ENCODE peak calls at places on chromosome 21, in nine cellular contexts. H is hippocampal formation, G is BJ, A is body of pancreas, Z is AG20443, B is NCI-H146, N is germinal center, Q is NCI-H748 treated with DMSO at 0.1 percent for 48 hours, V is right cardiac atrium. X is an unnamed sample.

GRCh38 chr21:21262048-21262447 is 263.8 kb downstream of the NCAM2 start:
- DNase-seq in H (no peak), G (no peak), A (no peak), Z (no peak), B (no peak), N (no peak), Q (no peak), V (no peak), X (no peak)

GRCh38 chr21:42753804-42754203 is 100.4 kb downstream of the PDE9A start:
- DNase-seq in H (no peak), G (no peak), A (no peak), Z (no peak), B (no peak), N (no peak), Q (no peak), V (no peak), X (no peak)

GRCh38 chr21:35303085-35303484 is 254.0 kb upstream of the RUNX1 start:
- DNase-seq in H (no peak), G (peak), A (peak), Z (peak), B (no peak), N (no peak), Q (no peak), V (no peak), X (peak)

GRCh38 chr21:45294509-45295291 is 7.0 kb upstream of the POFUT2 start:
- DNase-seq in H (no peak), G (peak), A (peak), Z (no peak), B (no peak), N (no peak), Q (no peak), V (peak), X (peak)

GRCh38 chr21:43289442-43289841 is 120.6 kb downstream of the CRYAA start:
- DNase-seq in H (no peak), G (no peak), A (no peak), Z (no peak), B (no peak), N (no peak), Q (no peak), V (no peak), X (no peak)

GRCh38 chr21:25370311-25370744 is 237.0 kb downstream of the MRPL39 start:
- DNase-seq in H (no peak), G (no peak), A (peak), Z (peak), B (no peak), N (no peak), Q (no peak), V (no peak), X (peak)

GRCh38 chr21:32410916-32411315 is 1.6 kb upstream of the EVA1C start:
- DNase-seq in H (peak), G (no peak), A (peak), Z (no peak), B (no peak), N (no peak), Q (no peak), V (peak), X (no peak)

GRCh38 chr21:44304846-44305245 is 5.0 kb downstream of the PFKL start:
- DNase-seq in H (peak), G (no peak), A (peak), Z (peak), B (peak), N (peak), Q (no peak), V (no peak), X (peak)

GRCh38 chr21:39000496-39000895 is 182.8 kb downstream of the PSMG1 start:
- DNase-seq in H (no peak), G (no peak), A (peak), Z (no peak), B (no peak), N (no peak), Q (no peak), V (peak), X (no peak)

GRCh38 chr21:28767523-28767922 is 225.2 kb downstream of the LTN1 start:
- DNase-seq in H (no peak), G (no peak), A (no peak), Z (no peak), B (no peak), N (no peak), Q (no peak), V (no peak), X (no peak)

GRCh38 chr21:29308456-29308783 is 9.7 kb downstream of the BACH1 start:
- DNase-seq in H (no peak), G (no peak), A (no peak), Z (no peak), B (no peak), N (no peak), Q (no peak), V (no peak), X (no peak)

GRCh38 chr21:45986316-45987051 is 4.9 kb downstream of the COL6A1 start:
- DNase-seq in H (no peak), G (no peak), A (no peak), Z (no peak), B (no peak), N (no peak), Q (no peak), V (peak), X (no peak)

GRCh38 chr21:41751621-41752020 is 15.2 kb downstream of the RIPK4 start:
- DNase-seq in H (no peak), G (no peak), A (peak), Z (peak), B (no peak), N (no peak), Q (no peak), V (no peak), X (no peak)

GRCh38 chr21:42238185-42238934 is 19.4 kb downstream of the ABCG1 start:
- DNase-seq in H (no peak), G (no peak), A (no peak), Z (no peak), B (no peak), N (no peak), Q (no peak), V (no peak), X (no peak)

GRCh38 chr21:36727886-36728285 is 29.0 kb downstream of the SIM2 start:
- DNase-seq in H (no peak), G (no peak), A (no peak), Z (no peak), B (no peak), N (no peak), Q (no peak), V (peak), X (no peak)

GRCh38 chr21:39083377-39084008 is 99.8 kb downstream of the PSMG1 start:
- DNase-seq in H (no peak), G (no peak), A (no peak), Z (peak), B (no peak), N (no peak), Q (no peak), V (peak), X (peak)

GRCh38 chr21:45551816-45552695 is 9.8 kb upstream of the SLC19A1 start:
- DNase-seq in H (no peak), G (no peak), A (no peak), Z (no peak), B (no peak), N (no peak), Q (no peak), V (no peak), X (no peak)

GRCh38 chr21:33660406-33660805 is 18.1 kb downstream of the ITSN1 start:
- DNase-seq in H (no peak), G (no peak), A (no peak), Z (no peak), B (no peak), N (no peak), Q (no peak), V (no peak), X (no peak)

GRCh38 chr21:26835027-26835713 is 10.0 kb downstream of the ADAMTS1 start:
- DNase-seq in H (no peak), G (peak), A (no peak), Z (no peak), B (no peak), N (no peak), Q (no peak), V (peak), X (peak)

GRCh38 chr21:27734146-27734545 is 767.3 kb upstream of the ADAMTS5 start:
- DNase-seq in H (no peak), G (peak), A (no peak), Z (no peak), B (no peak), N (no peak), Q (no peak), V (no peak), X (peak)

GRCh38 chr21:42784276-42784675 is 95.1 kb downstream of the WDR4 start:
- DNase-seq in H (no peak), G (no peak), A (no peak), Z (no peak), B (no peak), N (no peak), Q (no peak), V (no peak), X (no peak)

GRCh38 chr21:25464275-25464674 is 143.0 kb downstream of the MRPL39 start:
- DNase-seq in H (no peak), G (no peak), A (no peak), Z (no peak), B (no peak), N (no peak), Q (no peak), V (no peak), X (peak)

GRCh38 chr21:41251961-41252642 is 64.5 kb upstream of the FAM3B start:
- DNase-seq in H (no peak), G (no peak), A (no peak), Z (no peak), B (no peak), N (no peak), Q (no peak), V (no peak), X (peak)

GRCh38 chr21:42112223-42112622 is 41.1 kb downstream of the UMODL1 start:
- DNase-seq in H (no peak), G (no peak), A (no peak), Z (no peak), B (no peak), N (no peak), Q (no peak), V (no peak), X (no peak)

GRCh38 chr21:45454081-45454923 is 49.3 kb downstream of the COL18A1 start:
- DNase-seq in H (no peak), G (no peak), A (no peak), Z (no peak), B (no peak), N (no peak), Q (no peak), V (peak), X (no peak)

GRCh38 chr21:41008971-41009370 is 159.0 kb upstream of the BACE2 start:
- DNase-seq in H (peak), G (no peak), A (no peak), Z (no peak), B (no peak), N (no peak), Q (no peak), V (no peak), X (no peak)

GRCh38 chr21:39471598-39471997 is 19.8 kb downstream of the SH3BGR start:
- DNase-seq in H (no peak), G (no peak), A (no peak), Z (no peak), B (no peak), N (no peak), Q (no peak), V (no peak), X (no peak)

GRCh38 chr21:25490742-25491141 is 116.5 kb downstream of the MRPL39 start:
- DNase-seq in H (no peak), G (no peak), A (no peak), Z (no peak), B (no peak), N (no peak), Q (no peak), V (no peak), X (no peak)

GRCh38 chr21:39673163-39673562 is 60.4 kb downstream of the B3GALT5 start:
- DNase-seq in H (no peak), G (no peak), A (no peak), Z (no peak), B (no peak), N (no peak), Q (no peak), V (no peak), X (no peak)

GRCh38 chr21:42849759-42850412 is 29.5 kb downstream of the WDR4 start:
- DNase-seq in H (no peak), G (no peak), A (no peak), Z (no peak), B (no peak), N (no peak), Q (no peak), V (peak), X (no peak)

GRCh38 chr21:19237603-19238002 is 834.0 kb upstream of the TMPRSS15 start:
- DNase-seq in H (no peak), G (no peak), A (no peak), Z (no peak), B (no peak), N (no peak), Q (no peak), V (no peak), X (no peak)

GRCh38 chr21:45388611-45389296 is 16.2 kb upstream of the COL18A1 start:
- DNase-seq in H (no peak), G (no peak), A (no peak), Z (no peak), B (no peak), N (no peak), Q (no peak), V (peak), X (no peak)

GRCh38 chr21:29347274-29347681 is 48.6 kb downstream of the BACH1 start:
- DNase-seq in H (no peak), G (no peak), A (peak), Z (no peak), B (no peak), N (no peak), Q (no peak), V (no peak), X (peak)

GRCh38 chr21:45854702-45855247 is 126.8 kb upstream of the COL6A1 start:
- DNase-seq in H (no peak), G (no peak), A (no peak), Z (no peak), B (no peak), N (no peak), Q (no peak), V (no peak), X (peak)

GRCh38 chr21:42004406-42005199 is 5.6 kb downstream of the ZBTB21 start:
- DNase-seq in H (no peak), G (no peak), A (no peak), Z (no peak), B (no peak), N (no peak), Q (no peak), V (no peak), X (peak)

GRCh38 chr21:21373969-21374368 is 375.8 kb downstream of the NCAM2 start:
- DNase-seq in H (no peak), G (no peak), A (no peak), Z (no peak), B (no peak), N (no peak), Q (no peak), V (no peak), X (no peak)

GRCh38 chr21:39344848-39345247 is 4.0 kb downstream of the HMGN1 start:
- DNase-seq in H (no peak), G (no peak), A (no peak), Z (no peak), B (no peak), N (no peak), Q (no peak), V (no peak), X (no peak)

GRCh38 chr21:15000076-15000475 is 64.7 kb downstream of the NRIP1 start:
- DNase-seq in H (no peak), G (peak), A (no peak), Z (peak), B (no peak), N (no peak), Q (no peak), V (no peak), X (peak)